ENCODE peak calls at places on chromosomes 5 and 9, in eight cellular contexts. One of them, this sample, is unnamed.

GRCh38 chr9:17075758-17076485 is 58.9 kb upstream of the CNTLN start:
- DNase-seq in A549: no peak
- DNase-seq in ovary: no peak
- DNase-seq in tibial nerve: no peak
- DNase-seq in K562: no peak
- DNase-seq in transverse colon: no peak
- DNase-seq in HepG2: no peak
- DNase-seq in stomach: no peak
- DNase-seq in this sample: no peak

GRCh38 chr9:125906144-125906543 is 159.0 kb downstream of the PBX3 start:
- DNase-seq in A549: no peak
- DNase-seq in ovary: no peak
- DNase-seq in tibial nerve: no peak
- DNase-seq in K562: no peak
- DNase-seq in transverse colon: no peak
- DNase-seq in HepG2: no peak
- DNase-seq in stomach: no peak
- DNase-seq in this sample: no peak

GRCh38 chr5:102778478-102778877 is 23.4 kb downstream of the PAM start:
- DNase-seq in A549: no peak
- DNase-seq in ovary: no peak
- DNase-seq in tibial nerve: no peak
- DNase-seq in K562: no peak
- DNase-seq in transverse colon: no peak
- DNase-seq in HepG2: no peak
- DNase-seq in stomach: no peak
- DNase-seq in this sample: no peak

GRCh38 chr5:35324201-35324600 is 93.9 kb upstream of the PRLR start:
- DNase-seq in A549: no peak
- DNase-seq in ovary: no peak
- DNase-seq in tibial nerve: no peak
- DNase-seq in K562: no peak
- DNase-seq in transverse colon: no peak
- DNase-seq in HepG2: no peak
- DNase-seq in stomach: no peak
- DNase-seq in this sample: no peak

GRCh38 chr5:78720234-78720985 is 71.8 kb upstream of the LHFPL2 start:
- DNase-seq in A549: no peak
- DNase-seq in ovary: no peak
- DNase-seq in tibial nerve: no peak
- DNase-seq in K562: no peak
- DNase-seq in transverse colon: peak
- DNase-seq in HepG2: no peak
- DNase-seq in stomach: peak
- DNase-seq in this sample: no peak

GRCh38 chr9:137688725-137689124 is 69.9 kb downstream of the EHMT1 start:
- DNase-seq in A549: no peak
- DNase-seq in ovary: no peak
- DNase-seq in tibial nerve: no peak
- DNase-seq in K562: peak
- DNase-seq in transverse colon: no peak
- DNase-seq in HepG2: peak
- DNase-seq in stomach: no peak
- DNase-seq in this sample: no peak

GRCh38 chr5:171445910-171446516 is 26.6 kb downstream of the FGF18 start:
- DNase-seq in A549: no peak
- DNase-seq in ovary: no peak
- DNase-seq in tibial nerve: peak
- DNase-seq in K562: no peak
- DNase-seq in transverse colon: no peak
- DNase-seq in HepG2: no peak
- DNase-seq in stomach: no peak
- DNase-seq in this sample: peak

GRCh38 chr5:150522504-150523464 is 14.9 kb downstream of the NDST1 start:
- DNase-seq in A549: no peak
- DNase-seq in ovary: no peak
- DNase-seq in tibial nerve: no peak
- DNase-seq in K562: no peak
- DNase-seq in transverse colon: peak
- DNase-seq in HepG2: peak
- DNase-seq in stomach: no peak
- DNase-seq in this sample: no peak

GRCh38 chr9:114786251-114786650 is 19.6 kb downstream of the TNFSF15 start:
- DNase-seq in A549: no peak
- DNase-seq in ovary: no peak
- DNase-seq in tibial nerve: no peak
- DNase-seq in K562: no peak
- DNase-seq in transverse colon: no peak
- DNase-seq in HepG2: no peak
- DNase-seq in stomach: no peak
- DNase-seq in this sample: no peak

GRCh38 chr9:112841261-112841660 is 49.4 kb downstream of the SLC46A2 start:
- DNase-seq in A549: no peak
- DNase-seq in ovary: no peak
- DNase-seq in tibial nerve: no peak
- DNase-seq in K562: no peak
- DNase-seq in transverse colon: no peak
- DNase-seq in HepG2: peak
- DNase-seq in stomach: no peak
- DNase-seq in this sample: no peak

GRCh38 chr9:121323449-121324151 is 46.5 kb downstream of the STOM start:
- DNase-seq in A549: no peak
- DNase-seq in ovary: no peak
- DNase-seq in tibial nerve: no peak
- DNase-seq in K562: no peak
- DNase-seq in transverse colon: no peak
- DNase-seq in HepG2: no peak
- DNase-seq in stomach: no peak
- DNase-seq in this sample: no peak

GRCh38 chr5:147177125-147177840 is 57.5 kb upstream of the STK32A start:
- DNase-seq in A549: no peak
- DNase-seq in ovary: no peak
- DNase-seq in tibial nerve: no peak
- DNase-seq in K562: no peak
- DNase-seq in transverse colon: no peak
- DNase-seq in HepG2: no peak
- DNase-seq in stomach: no peak
- DNase-seq in this sample: no peak

GRCh38 chr9:109101810-109102209 is 17.9 kb downstream of the TMEM245 start:
- DNase-seq in A549: no peak
- DNase-seq in ovary: no peak
- DNase-seq in tibial nerve: no peak
- DNase-seq in K562: no peak
- DNase-seq in transverse colon: no peak
- DNase-seq in HepG2: no peak
- DNase-seq in stomach: no peak
- DNase-seq in this sample: no peak

GRCh38 chr5:168420461-168420860 is 65.8 kb upstream of the RARS1 start:
- DNase-seq in A549: no peak
- DNase-seq in ovary: no peak
- DNase-seq in tibial nerve: no peak
- DNase-seq in K562: no peak
- DNase-seq in transverse colon: no peak
- DNase-seq in HepG2: no peak
- DNase-seq in stomach: no peak
- DNase-seq in this sample: no peak

GRCh38 chr5:122942164-122942914 is 94.2 kb downstream of the PPIC start:
- DNase-seq in A549: no peak
- DNase-seq in ovary: no peak
- DNase-seq in tibial nerve: no peak
- DNase-seq in K562: peak
- DNase-seq in transverse colon: no peak
- DNase-seq in HepG2: no peak
- DNase-seq in stomach: no peak
- DNase-seq in this sample: no peak
- H3K27ac ChIP-seq in A549: no peak
- H3K27ac ChIP-seq in ovary: no peak
- H3K27ac ChIP-seq in tibial nerve: no peak
- H3K27ac ChIP-seq in K562: no peak
- H3K27ac ChIP-seq in transverse colon: no peak
- H3K27ac ChIP-seq in HepG2: no peak
- H3K27ac ChIP-seq in stomach: no peak
- H3K27ac ChIP-seq in this sample: no peak

DNA sequence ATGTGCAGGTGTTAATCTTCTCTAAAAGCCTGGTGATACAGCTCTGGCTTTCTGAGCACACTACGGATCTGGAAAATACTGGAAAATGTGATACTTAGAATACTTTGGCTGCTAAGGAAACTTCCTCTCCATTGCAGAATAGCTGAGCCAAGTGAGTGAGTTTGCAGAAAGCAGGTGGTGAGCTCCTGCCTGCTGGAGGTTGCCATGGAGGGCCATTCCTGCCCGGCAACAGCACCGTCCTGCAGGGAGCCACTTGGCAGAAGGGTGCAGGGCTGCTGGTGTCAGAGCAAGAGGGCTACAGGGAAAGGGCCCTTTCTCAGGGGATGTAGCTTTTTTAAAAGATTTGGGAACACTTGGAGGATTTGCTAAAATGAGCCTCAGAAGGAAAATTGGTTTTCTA is 40.7 kb downstream of the SECISBP2 start:
- DNase-seq in A549: no peak
- DNase-seq in ovary: no peak
- DNase-seq in tibial nerve: no peak
- DNase-seq in K562: no peak
- DNase-seq in transverse colon: no peak
- DNase-seq in HepG2: no peak
- DNase-seq in stomach: no peak
- DNase-seq in this sample: no peak
- TF ChIP-seq EP300 in A549: no peak
- TF ChIP-seq EP300 in ovary: no peak
- TF ChIP-seq EP300 in tibial nerve: no peak
- TF ChIP-seq EP300 in K562: no peak
- TF ChIP-seq EP300 in transverse colon: no peak
- TF ChIP-seq EP300 in HepG2: no peak
- TF ChIP-seq EP300 in stomach: no peak
- TF ChIP-seq EP300 in this sample: no peak

GRCh38 chr5:77229887-77230286 is 19.4 kb downstream of the PDE8B start:
- DNase-seq in A549: no peak
- DNase-seq in ovary: no peak
- DNase-seq in tibial nerve: no peak
- DNase-seq in K562: no peak
- DNase-seq in transverse colon: no peak
- DNase-seq in HepG2: no peak
- DNase-seq in stomach: no peak
- DNase-seq in this sample: no peak

GRCh38 chr5:77222722-77223121 is 12.2 kb downstream of the PDE8B start:
- DNase-seq in A549: no peak
- DNase-seq in ovary: no peak
- DNase-seq in tibial nerve: no peak
- DNase-seq in K562: no peak
- DNase-seq in transverse colon: no peak
- DNase-seq in HepG2: no peak
- DNase-seq in stomach: no peak
- DNase-seq in this sample: no peak

GRCh38 chr5:77225531-77225930 is 15.1 kb downstream of the PDE8B start:
- DNase-seq in A549: no peak
- DNase-seq in ovary: no peak
- DNase-seq in tibial nerve: no peak
- DNase-seq in K562: no peak
- DNase-seq in transverse colon: no peak
- DNase-seq in HepG2: no peak
- DNase-seq in stomach: no peak
- DNase-seq in this sample: no peak

GRCh38 chr5:77223653-77224052 is 13.2 kb downstream of the PDE8B start:
- DNase-seq in A549: no peak
- DNase-seq in ovary: no peak
- DNase-seq in tibial nerve: no peak
- DNase-seq in K562: no peak
- DNase-seq in transverse colon: no peak
- DNase-seq in HepG2: no peak
- DNase-seq in stomach: no peak
- DNase-seq in this sample: no peak

DNA sequence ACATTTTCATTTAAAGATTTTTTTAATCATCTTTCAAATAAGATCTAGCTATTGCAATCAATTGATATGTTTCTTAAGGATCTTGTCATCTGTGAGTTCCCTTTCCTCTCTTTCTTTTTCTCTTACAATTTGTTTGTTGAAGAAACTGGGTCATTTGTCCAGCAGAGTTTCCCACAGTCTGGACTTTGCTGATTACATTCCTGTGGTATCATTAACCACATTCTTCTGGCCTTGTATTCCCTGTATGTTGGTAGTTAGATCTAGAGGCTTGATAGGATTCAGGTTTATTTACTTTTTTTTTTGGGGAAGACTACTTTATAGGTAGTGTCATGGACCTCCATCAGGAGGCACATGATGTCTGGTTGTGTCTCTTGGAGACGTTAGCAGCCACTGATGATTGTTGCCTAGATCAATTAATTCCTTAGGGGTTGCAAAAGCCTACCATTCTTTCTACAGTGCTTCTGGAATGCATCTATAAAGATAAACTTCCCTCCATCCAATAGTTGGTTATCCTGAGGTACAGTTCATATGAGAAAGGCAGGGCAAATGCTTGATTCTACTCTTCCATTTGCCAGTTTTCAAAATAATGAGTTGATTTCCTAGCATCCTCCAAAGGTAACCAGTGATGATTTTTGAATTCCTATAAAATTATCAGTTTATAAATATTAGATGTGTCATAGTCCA is 14.3 kb downstream of the PDE8B start:
- DNase-seq in A549: no peak
- DNase-seq in ovary: no peak
- DNase-seq in tibial nerve: no peak
- DNase-seq in K562: peak
- DNase-seq in transverse colon: no peak
- DNase-seq in HepG2: peak
- DNase-seq in stomach: no peak
- DNase-seq in this sample: no peak
- H3K27ac ChIP-seq in A549: no peak
- H3K27ac ChIP-seq in ovary: no peak
- H3K27ac ChIP-seq in tibial nerve: no peak
- H3K27ac ChIP-seq in K562: no peak
- H3K27ac ChIP-seq in transverse colon: no peak
- H3K27ac ChIP-seq in HepG2: no peak
- H3K27ac ChIP-seq in stomach: no peak
- H3K27ac ChIP-seq in this sample: no peak

GRCh38 chr5:159850192-159850573 is 66.1 kb upstream of the ADRA1B start:
- DNase-seq in A549: no peak
- DNase-seq in ovary: no peak
- DNase-seq in tibial nerve: peak
- DNase-seq in K562: no peak
- DNase-seq in transverse colon: peak
- DNase-seq in HepG2: no peak
- DNase-seq in stomach: no peak
- DNase-seq in this sample: peak

GRCh38 chr5:159851053-159851452 is 65.2 kb upstream of the ADRA1B start:
- DNase-seq in A549: no peak
- DNase-seq in ovary: no peak
- DNase-seq in tibial nerve: no peak
- DNase-seq in K562: no peak
- DNase-seq in transverse colon: no peak
- DNase-seq in HepG2: no peak
- DNase-seq in stomach: no peak
- DNase-seq in this sample: no peak

GRCh38 chr5:159854916-159855315 is 61.4 kb upstream of the ADRA1B start:
- DNase-seq in A549: no peak
- DNase-seq in ovary: no peak
- DNase-seq in tibial nerve: no peak
- DNase-seq in K562: no peak
- DNase-seq in transverse colon: no peak
- DNase-seq in HepG2: no peak
- DNase-seq in stomach: no peak
- DNase-seq in this sample: no peak

GRCh38 chr5:159844725-159845124 is 71.6 kb upstream of the ADRA1B start:
- DNase-seq in A549: no peak
- DNase-seq in ovary: no peak
- DNase-seq in tibial nerve: no peak
- DNase-seq in K562: no peak
- DNase-seq in transverse colon: no peak
- DNase-seq in HepG2: no peak
- DNase-seq in stomach: no peak
- DNase-seq in this sample: no peak

GRCh38 chr5:159849437-159850191 is 66.7 kb upstream of the ADRA1B start:
- DNase-seq in A549: no peak
- DNase-seq in ovary: no peak
- DNase-seq in tibial nerve: no peak
- DNase-seq in K562: no peak
- DNase-seq in transverse colon: no peak
- DNase-seq in HepG2: no peak
- DNase-seq in stomach: no peak
- DNase-seq in this sample: peak
- TF ChIP-seq EP300 in A549: no peak
- TF ChIP-seq EP300 in ovary: no peak
- TF ChIP-seq EP300 in tibial nerve: no peak
- TF ChIP-seq EP300 in K562: no peak
- TF ChIP-seq EP300 in transverse colon: no peak
- TF ChIP-seq EP300 in HepG2: no peak
- TF ChIP-seq EP300 in stomach: no peak
- TF ChIP-seq EP300 in this sample: no peak